ENCODE peak calls at places on chromosomes 1 and 21, in six cellular contexts. One of them, this sample, is unnamed.

GRCh38 chr1:151060241-151061011 is at the start of gene MLLT11:
- DNase-seq in activated CD4-positive, alpha-beta T cell treated with anti-CD3 and anti-CD28 coated beads, Interleukin-2, amount 10 ng/mL, durations not matched to agents 7 days and 5 days: no peak
- DNase-seq in stimulated activated CD4-positive, alpha-beta T cell treated with anti-CD3 and anti-CD28 coated beads, Interleukin-4, amount 100 ng/mL, for 48 hours: no peak
- DNase-seq in NCI-H345: peak; percentile 91
- DNase-seq in foreskin keratinocyte: no peak
- DNase-seq in fibroblast of lung: peak; percentile 86
- DNase-seq in this sample: no peak

GRCh38 chr21:41707231-41707988 is 59.4 kb downstream of the RIPK4 start:
- DNase-seq in activated CD4-positive, alpha-beta T cell treated with anti-CD3 and anti-CD28 coated beads, Interleukin-2, amount 10 ng/mL, durations not matched to agents 7 days and 5 days: no peak
- DNase-seq in stimulated activated CD4-positive, alpha-beta T cell treated with anti-CD3 and anti-CD28 coated beads, Interleukin-4, amount 100 ng/mL, for 48 hours: no peak
- DNase-seq in NCI-H345: peak; percentile 33
- DNase-seq in foreskin keratinocyte: peak; percentile 55
- DNase-seq in fibroblast of lung: peak; percentile 34
- DNase-seq in this sample: no peak

GRCh38 chr1:173395762-173396161 is 81.4 kb upstream of the PRDX6 start:
- DNase-seq in activated CD4-positive, alpha-beta T cell treated with anti-CD3 and anti-CD28 coated beads, Interleukin-2, amount 10 ng/mL, durations not matched to agents 7 days and 5 days: no peak
- DNase-seq in stimulated activated CD4-positive, alpha-beta T cell treated with anti-CD3 and anti-CD28 coated beads, Interleukin-4, amount 100 ng/mL, for 48 hours: no peak
- DNase-seq in NCI-H345: no peak
- DNase-seq in foreskin keratinocyte: no peak
- DNase-seq in fibroblast of lung: no peak
- DNase-seq in this sample: no peak

GRCh38 chr21:42193131-42193671 is 25.7 kb upstream of the ABCG1 start:
- DNase-seq in activated CD4-positive, alpha-beta T cell treated with anti-CD3 and anti-CD28 coated beads, Interleukin-2, amount 10 ng/mL, durations not matched to agents 7 days and 5 days: peak; percentile 78
- DNase-seq in stimulated activated CD4-positive, alpha-beta T cell treated with anti-CD3 and anti-CD28 coated beads, Interleukin-4, amount 100 ng/mL, for 48 hours: peak; percentile 47
- DNase-seq in NCI-H345: no peak
- DNase-seq in foreskin keratinocyte: no peak
- DNase-seq in fibroblast of lung: peak; percentile 23
- DNase-seq in this sample: no peak

GRCh38 chr21:21851205-21851604 is 853.0 kb downstream of the NCAM2 start:
- DNase-seq in activated CD4-positive, alpha-beta T cell treated with anti-CD3 and anti-CD28 coated beads, Interleukin-2, amount 10 ng/mL, durations not matched to agents 7 days and 5 days: no peak
- DNase-seq in stimulated activated CD4-positive, alpha-beta T cell treated with anti-CD3 and anti-CD28 coated beads, Interleukin-4, amount 100 ng/mL, for 48 hours: no peak
- DNase-seq in NCI-H345: no peak
- DNase-seq in foreskin keratinocyte: no peak
- DNase-seq in fibroblast of lung: no peak
- DNase-seq in this sample: no peak

GRCh38 chr1:169515641-169516040 is 29.9 kb upstream of the SLC19A2 start:
- DNase-seq in activated CD4-positive, alpha-beta T cell treated with anti-CD3 and anti-CD28 coated beads, Interleukin-2, amount 10 ng/mL, durations not matched to agents 7 days and 5 days: no peak
- DNase-seq in stimulated activated CD4-positive, alpha-beta T cell treated with anti-CD3 and anti-CD28 coated beads, Interleukin-4, amount 100 ng/mL, for 48 hours: no peak
- DNase-seq in NCI-H345: no peak
- DNase-seq in foreskin keratinocyte: no peak
- DNase-seq in fibroblast of lung: no peak
- DNase-seq in this sample: no peak

GRCh38 chr1:154944422-154945159 is 8.1 kb upstream of the PMVK start:
- DNase-seq in activated CD4-positive, alpha-beta T cell treated with anti-CD3 and anti-CD28 coated beads, Interleukin-2, amount 10 ng/mL, durations not matched to agents 7 days and 5 days: no peak
- DNase-seq in stimulated activated CD4-positive, alpha-beta T cell treated with anti-CD3 and anti-CD28 coated beads, Interleukin-4, amount 100 ng/mL, for 48 hours: no peak
- DNase-seq in NCI-H345: no peak
- DNase-seq in foreskin keratinocyte: no peak
- DNase-seq in fibroblast of lung: no peak
- DNase-seq in this sample: no peak

GRCh38 chr1:11134352-11135266 is 34.9 kb upstream of the EXOSC10 start:
- DNase-seq in activated CD4-positive, alpha-beta T cell treated with anti-CD3 and anti-CD28 coated beads, Interleukin-2, amount 10 ng/mL, durations not matched to agents 7 days and 5 days: no peak
- DNase-seq in stimulated activated CD4-positive, alpha-beta T cell treated with anti-CD3 and anti-CD28 coated beads, Interleukin-4, amount 100 ng/mL, for 48 hours: no peak
- DNase-seq in NCI-H345: no peak
- DNase-seq in foreskin keratinocyte: peak; percentile 34
- DNase-seq in fibroblast of lung: peak; percentile 30
- DNase-seq in this sample: no peak

GRCh38 chr1:36384542-36385409 is 948 bp downstream of the STK40 start:
- DNase-seq in activated CD4-positive, alpha-beta T cell treated with anti-CD3 and anti-CD28 coated beads, Interleukin-2, amount 10 ng/mL, durations not matched to agents 7 days and 5 days: peak; percentile 62
- DNase-seq in stimulated activated CD4-positive, alpha-beta T cell treated with anti-CD3 and anti-CD28 coated beads, Interleukin-4, amount 100 ng/mL, for 48 hours: peak; percentile 25
- DNase-seq in NCI-H345: peak; percentile 46
- DNase-seq in foreskin keratinocyte: no peak
- DNase-seq in fibroblast of lung: peak; percentile 21
- DNase-seq in this sample: no peak

GRCh38 chr21:44571844-44572782 is 1.4 kb upstream of the KRTAP10-4 start:
- DNase-seq in activated CD4-positive, alpha-beta T cell treated with anti-CD3 and anti-CD28 coated beads, Interleukin-2, amount 10 ng/mL, durations not matched to agents 7 days and 5 days: no peak
- DNase-seq in stimulated activated CD4-positive, alpha-beta T cell treated with anti-CD3 and anti-CD28 coated beads, Interleukin-4, amount 100 ng/mL, for 48 hours: no peak
- DNase-seq in NCI-H345: no peak
- DNase-seq in foreskin keratinocyte: no peak
- DNase-seq in fibroblast of lung: no peak
- DNase-seq in this sample: no peak

GRCh38 chr21:15066231-15066577 is 1.4 kb upstream of the NRIP1 start:
- DNase-seq in activated CD4-positive, alpha-beta T cell treated with anti-CD3 and anti-CD28 coated beads, Interleukin-2, amount 10 ng/mL, durations not matched to agents 7 days and 5 days: no peak
- DNase-seq in stimulated activated CD4-positive, alpha-beta T cell treated with anti-CD3 and anti-CD28 coated beads, Interleukin-4, amount 100 ng/mL, for 48 hours: no peak
- DNase-seq in NCI-H345: no peak
- DNase-seq in foreskin keratinocyte: no peak
- DNase-seq in fibroblast of lung: no peak
- DNase-seq in this sample: no peak

GRCh38 chr1:13754510-13755103 is 54.6 kb downstream of the PRDM2 start:
- DNase-seq in activated CD4-positive, alpha-beta T cell treated with anti-CD3 and anti-CD28 coated beads, Interleukin-2, amount 10 ng/mL, durations not matched to agents 7 days and 5 days: no peak
- DNase-seq in stimulated activated CD4-positive, alpha-beta T cell treated with anti-CD3 and anti-CD28 coated beads, Interleukin-4, amount 100 ng/mL, for 48 hours: no peak
- DNase-seq in NCI-H345: no peak
- DNase-seq in foreskin keratinocyte: no peak
- DNase-seq in fibroblast of lung: peak; percentile 46
- DNase-seq in this sample: no peak

GRCh38 chr1:63773815-63774616 is at the start of gene ROR1:
- DNase-seq in activated CD4-positive, alpha-beta T cell treated with anti-CD3 and anti-CD28 coated beads, Interleukin-2, amount 10 ng/mL, durations not matched to agents 7 days and 5 days: peak; percentile 66
- DNase-seq in stimulated activated CD4-positive, alpha-beta T cell treated with anti-CD3 and anti-CD28 coated beads, Interleukin-4, amount 100 ng/mL, for 48 hours: peak; percentile 54
- DNase-seq in NCI-H345: peak; percentile 77
- DNase-seq in foreskin keratinocyte: peak; percentile 41
- DNase-seq in fibroblast of lung: peak; percentile 80
- DNase-seq in this sample: no peak

GRCh38 chr21:41631564-41632461 is 123.9 kb upstream of the TMPRSS2 start:
- DNase-seq in activated CD4-positive, alpha-beta T cell treated with anti-CD3 and anti-CD28 coated beads, Interleukin-2, amount 10 ng/mL, durations not matched to agents 7 days and 5 days: no peak
- DNase-seq in stimulated activated CD4-positive, alpha-beta T cell treated with anti-CD3 and anti-CD28 coated beads, Interleukin-4, amount 100 ng/mL, for 48 hours: no peak
- DNase-seq in NCI-H345: peak; percentile 70
- DNase-seq in foreskin keratinocyte: no peak
- DNase-seq in fibroblast of lung: peak; percentile 53
- DNase-seq in this sample: no peak